ENCODE peak calls at places on chromosomes 11 and 22, in seven cellular contexts. X, G, B, V, O, F and Y are unnamed samples.

GRCh38 chr11:20360650-20361049 is 2.9 kb upstream of the HTATIP2 start:
- DNase-seq in X (no peak), G (no peak), B (no peak), V (peak; percentile 52), O (no peak), F (no peak), Y (no peak)

GRCh38 chr11:1123970-1124369 is 33.8 kb upstream of the MUC5AC start:
- DNase-seq in X (no peak), G (peak; percentile 7), B (no peak), V (no peak), O (no peak), F (no peak), Y (no peak)

GRCh38 chr11:3855808-3856491 is 486 bp downstream of the STIM1 start:
- DNase-seq in X (peak; percentile 20), G (peak; percentile 24), B (peak; percentile 44), V (peak; percentile 66), O (no peak), F (no peak), Y (peak; percentile 34)

GRCh38 chr11:14317659-14318325 is 41.2 kb downstream of the RRAS2 start:
- DNase-seq in X (no peak), G (no peak), B (no peak), V (no peak), O (no peak), F (no peak), Y (no peak)

GRCh38 chr11:11391796-11392195 is 38.7 kb upstream of the CSNK2A3 start:
- DNase-seq in X (peak; percentile 35), G (no peak), B (peak; percentile 29), V (no peak), O (peak; percentile 86), F (no peak), Y (peak; percentile 77)

GRCh38 chr11:73404048-73404447 is 27.8 kb downstream of the RELT start:
- DNase-seq in X (no peak), G (no peak), B (peak; percentile 82), V (no peak), O (peak; percentile 81), F (peak; percentile 5), Y (peak; percentile 34)

GRCh38 chr11:95512682-95513081 is 276.9 kb downstream of the FAM76B start:
- DNase-seq in X (no peak), G (no peak), B (peak; percentile 17), V (no peak), O (peak; percentile 83), F (no peak), Y (peak; percentile 88)

GRCh38 chr11:38448284-38448683 is 1850.2 kb upstream of the RAG2 start:
- DNase-seq in X (no peak), G (no peak), B (no peak), V (no peak), O (no peak), F (no peak), Y (peak; percentile 68)

GRCh38 chr22:21896951-21897513 is 29.6 kb upstream of the MAPK1 start:
- DNase-seq in X (no peak), G (no peak), B (no peak), V (no peak), O (no peak), F (no peak), Y (no peak)

GRCh38 chr11:73204711-73205121 is 13.4 kb upstream of the P2RY2 start:
- DNase-seq in X (no peak), G (no peak), B (no peak), V (no peak), O (no peak), F (no peak), Y (no peak)

GRCh38 chr11:72012897-72013721 is 14.4 kb downstream of the IL18BP start:
- DNase-seq in X (no peak), G (no peak), B (no peak), V (no peak), O (peak; percentile 68), F (no peak), Y (peak; percentile 99)

GRCh38 chr22:36546092-36546804 is 17.3 kb upstream of the EIF3D start:
- DNase-seq in X (peak; percentile 53), G (peak; percentile 27), B (peak; percentile 63), V (no peak), O (peak; percentile 66), F (peak; percentile 12), Y (peak; percentile 41)

GRCh38 chr11:82631722-82632630 is 101.7 kb downstream of the FAM181B start:
- DNase-seq in X (no peak), G (no peak), B (no peak), V (no peak), O (no peak), F (no peak), Y (peak; percentile 6)

GRCh38 chr11:103354656-103355055 is 245.4 kb downstream of the DYNC2H1 start:
- DNase-seq in X (no peak), G (no peak), B (no peak), V (no peak), O (no peak), F (no peak), Y (no peak)

GRCh38 chr11:30683176-30683575 is 97.0 kb upstream of the MPPED2 start:
- DNase-seq in X (no peak), G (no peak), B (no peak), V (no peak), O (peak; percentile 29), F (no peak), Y (no peak)

GRCh38 chr11:115129771-115130306 is 374.4 kb downstream of the CADM1 start:
- DNase-seq in X (no peak), G (no peak), B (no peak), V (no peak), O (no peak), F (no peak), Y (no peak)

GRCh38 chr11:58629857-58630256 is 7.4 kb downstream of the CNTF start:
- DNase-seq in X (peak; percentile 45), G (no peak), B (peak; percentile 31), V (peak; percentile 34), O (peak; percentile 69), F (peak; percentile 21), Y (no peak)

GRCh38 chr11:63745304-63746170 is 23.0 kb downstream of the ZFTA start:
- DNase-seq in X (no peak), G (no peak), B (no peak), V (no peak), O (no peak), F (no peak), Y (no peak)

GRCh38 chr22:23225724-23226496 is 45.6 kb downstream of the BCR start:
- DNase-seq in X (no peak), G (no peak), B (no peak), V (peak; percentile 76), O (no peak), F (no peak), Y (peak; percentile 97)

GRCh38 chr11:2728663-2729332 is 29.0 kb upstream of the KCNQ1OT1 start:
- DNase-seq in X (no peak), G (no peak), B (no peak), V (no peak), O (no peak), F (no peak), Y (no peak)